ENCODE peak calls at places on chromosomes 11 and 22, in seven cellular contexts. S is lung, C is body of pancreas, L is pancreas, X is epithelial cell of proximal tubule, N is epithelial cell of esophagus, V is cardiac muscle cell. Q is an unnamed sample.

GRCh38 chr11:73257342-73258103 is 14.6 kb upstream of the P2RY6 start:
- DNase-seq in X (peak), L (no peak), N (peak), V (peak), C (no peak), S (peak), Q (peak)

GRCh38 chr11:17388609-17389204 is at the start of gene KCNJ11:
- DNase-seq in X (no peak), S (no peak), L (no peak), C (peak), N (no peak), V (no peak), Q (no peak)

GRCh38 chr11:115496892-115497291 is 7.3 kb downstream of the CADM1 start:
- DNase-seq in X (no peak), L (no peak), C (no peak), S (no peak), N (no peak), V (no peak), Q (no peak)

GRCh38 chr11:16897460-16898061 is 116.7 kb downstream of the PLEKHA7 start:
- DNase-seq in N (no peak), X (no peak), S (no peak), C (no peak), V (no peak), L (no peak), Q (no peak)

GRCh38 chr22:50702821-50703725 is 30.4 kb downstream of the SHANK3 start:
- DNase-seq in V (no peak), L (no peak), C (no peak), X (no peak), S (no peak), N (no peak), Q (no peak)

GRCh38 chr11:9953994-9954626 is 290.2 kb downstream of the SWAP70 start:
- DNase-seq in L (no peak), C (no peak), X (no peak), V (peak), N (no peak), S (no peak), Q (peak)

GRCh38 chr11:77560605-77561004 is 29.1 kb upstream of the AQP11 start:
- DNase-seq in N (peak), S (peak), V (peak), L (no peak), C (no peak), X (peak), Q (peak)

GRCh38 chr11:134545521-134545920 is 133.5 kb upstream of the B3GAT1 start:
- DNase-seq in V (no peak), C (no peak), N (no peak), S (no peak), L (no peak), X (no peak), Q (no peak)

GRCh38 chr11:33920838-33921613 is 29.1 kb upstream of the LMO2 start:
- DNase-seq in S (no peak), N (no peak), L (no peak), C (no peak), X (no peak), V (peak), Q (no peak)

GRCh38 chr11:68488623-68489022 is 28.1 kb downstream of the PPP6R3 start:
- DNase-seq in V (no peak), C (no peak), L (no peak), S (no peak), N (no peak), X (no peak), Q (no peak)

GRCh38 chr11:29018631-29019030 is 910.4 kb downstream of the METTL15 start:
- DNase-seq in C (no peak), V (peak), N (peak), X (peak), S (no peak), L (no peak), Q (peak)

GRCh38 chr11:4480577-4481539 is 1.6 kb upstream of the OR52K1 start:
- DNase-seq in V (no peak), N (peak), X (no peak), L (no peak), C (no peak), S (no peak), Q (peak)

GRCh38 chr11:125649465-125650166 is 24.7 kb downstream of the CHEK1 start:
- DNase-seq in S (no peak), L (no peak), C (no peak), X (no peak), N (no peak), V (no peak), Q (no peak)

GRCh38 chr22:31139866-31140716 is at the start of gene PLA2G3:
- DNase-seq in L (no peak), X (no peak), C (no peak), S (peak), V (peak), N (peak), Q (peak)

GRCh38 chr11:42996742-42997307 is 315.0 kb upstream of the API5 start:
- DNase-seq in C (no peak), L (no peak), V (no peak), X (no peak), S (no peak), N (no peak), Q (no peak)

GRCh38 chr22:21952586-21953571 is at the start of gene PPM1F:
- DNase-seq in N (peak), S (peak), V (peak), C (peak), L (peak), X (no peak), Q (peak)

GRCh38 chr11:128180446-128181089 is 406.8 kb downstream of the ETS1 start:
- DNase-seq in X (peak), V (peak), N (peak), C (no peak), L (no peak), S (no peak), Q (peak)

GRCh38 chr11:11545285-11546275 is 76.2 kb downstream of the GALNT18 start:
- DNase-seq in N (no peak), S (no peak), X (no peak), V (no peak), L (no peak), C (no peak), Q (no peak)

GRCh38 chr11:50174189-50174588 is 141.5 kb downstream of the OR4C45 start:
- DNase-seq in N (peak), V (no peak), L (no peak), C (no peak), X (no peak), S (no peak), Q (peak)
- TF ChIP-seq CTCF in N (peak), V (no peak), L (no peak), C (no peak), X (no peak), S (no peak), Q (no peak)

DNA sequence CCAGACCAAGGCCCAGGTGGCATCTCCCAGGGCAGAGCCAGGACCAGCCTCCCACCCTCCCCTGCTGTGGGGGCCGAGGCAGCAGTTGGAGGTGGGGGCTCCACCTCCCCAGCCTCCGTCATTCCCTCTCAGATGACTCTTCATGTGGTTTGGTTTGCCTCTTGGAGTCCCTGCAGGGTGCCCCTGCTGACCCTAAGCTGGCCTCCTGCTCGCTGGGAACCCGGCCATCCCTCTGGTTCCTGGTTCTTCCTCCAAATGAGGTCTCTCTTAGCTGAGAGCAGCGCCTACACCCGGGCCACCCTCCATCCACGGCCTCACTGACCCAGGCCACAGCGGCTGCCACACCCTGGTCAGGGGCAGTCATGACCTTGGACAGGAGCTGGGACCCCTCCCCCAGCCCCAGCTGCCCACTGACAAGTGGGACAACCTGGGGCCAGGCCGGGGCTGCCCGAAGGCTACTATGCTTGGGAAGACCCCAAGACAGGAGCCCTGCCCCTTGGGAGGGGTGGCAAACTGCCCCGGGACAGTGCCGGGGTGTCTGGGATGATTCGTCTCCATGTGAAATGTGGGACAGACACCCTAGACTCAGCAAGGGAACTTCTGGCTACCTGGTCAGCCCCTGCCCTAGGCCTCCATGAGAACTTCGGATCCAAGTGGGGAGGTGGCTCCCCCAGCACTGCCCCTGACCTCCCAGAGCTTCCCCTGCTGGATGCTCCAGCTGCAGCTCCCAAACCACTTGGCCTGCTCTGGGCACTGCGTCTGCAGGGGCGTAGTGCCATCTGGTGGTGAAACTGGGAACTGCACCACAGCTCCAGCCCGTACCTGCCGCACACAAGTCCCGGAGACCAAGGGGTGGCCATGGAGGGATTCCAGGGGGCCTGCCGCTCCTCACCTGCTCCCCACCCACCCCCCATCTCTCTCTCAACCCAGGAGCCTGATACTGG is 194.5 kb downstream of the IGLL1 start:
- DNase-seq in L (peak), S (peak), X (peak), N (peak), V (peak), C (peak), Q (peak)
- H3K4me3 ChIP-seq in L (no peak), S (no peak), X (no peak), N (no peak), V (no peak), C (no peak), Q (no peak)

GRCh38 chr22:27883656-27884350 is 35.3 kb downstream of the PITPNB start:
- DNase-seq in N (peak), L (no peak), C (no peak), S (no peak), V (no peak), X (no peak), Q (no peak)

GRCh38 chr22:27892064-27892463 is 27.0 kb downstream of the PITPNB start:
- DNase-seq in L (no peak), X (no peak), N (no peak), S (no peak), C (no peak), V (no peak), Q (no peak)

GRCh38 chr22:27885977-27886842 is 32.8 kb downstream of the PITPNB start:
- DNase-seq in V (peak), N (peak), C (peak), X (no peak), L (no peak), S (peak), Q (peak)

GRCh38 chr22:27888310-27888709 is 30.7 kb downstream of the PITPNB start:
- DNase-seq in S (no peak), X (no peak), C (no peak), N (no peak), V (no peak), L (no peak), Q (no peak)

DNA sequence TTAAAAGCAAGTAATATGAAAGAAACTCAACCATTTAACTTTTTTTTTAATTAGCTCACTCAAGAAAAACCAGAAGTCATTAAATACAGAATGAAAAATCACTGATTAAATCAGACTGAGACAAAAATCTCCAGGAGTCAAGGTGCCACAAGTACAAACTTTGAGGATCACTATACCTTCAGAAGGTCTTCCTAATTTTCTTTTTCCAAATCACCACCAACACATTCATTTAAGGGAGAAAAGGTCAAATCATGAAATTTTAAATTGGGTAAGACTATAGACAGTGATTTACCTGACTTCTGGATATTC is 32.3 kb downstream of the PITPNB start:
- DNase-seq in L (no peak), S (no peak), X (no peak), V (no peak), C (no peak), N (no peak), Q (no peak)
- TF ChIP-seq CTCF in L (no peak), S (no peak), X (no peak), V (no peak), C (no peak), N (no peak), Q (no peak)

GRCh38 chr11:32829680-32830412 is at the start of gene PRRG4:
- DNase-seq in V (peak), C (peak), N (peak), L (peak), S (peak), X (no peak), Q (peak)

GRCh38 chr11:32830413-32830738 is 649 bp downstream of the PRRG4 start:
- DNase-seq in C (peak), S (peak), L (no peak), X (peak), V (peak), N (peak), Q (peak)

GRCh38 chr11:32830796-32831195 is 1.1 kb downstream of the PRRG4 start:
- DNase-seq in C (no peak), V (no peak), N (peak), X (no peak), S (no peak), L (no peak), Q (no peak)

GRCh38 chr11:32829157-32829679 is 509 bp upstream of the PRRG4 start:
- DNase-seq in V (no peak), C (no peak), S (no peak), X (no peak), L (no peak), N (peak), Q (peak)

GRCh38 chr11:32831241-32831640 is 1.5 kb downstream of the PRRG4 start:
- DNase-seq in L (no peak), S (no peak), V (no peak), C (no peak), X (peak), N (no peak), Q (no peak)
- H3K4me3 ChIP-seq in L (peak), S (no peak), V (no peak), C (no peak), X (peak), N (peak), Q (no peak)